ENCODE peak calls at places on chromosomes 16 and 17, in ten cellular contexts. T, P, B, F, A, W, K, L, X and H are unnamed samples.

GRCh38 chr16:56530872-56531271 is 11.0 kb upstream of the BBS2 start:
- DNase-seq in T (no peak), P (no peak), B (no peak), F (no peak), A (no peak), W (no peak), K (no peak), L (no peak), X (no peak), H (no peak)

GRCh38 chr17:2438823-2439222 is 38.0 kb upstream of the MNT start:
- DNase-seq in T (no peak), P (peak; percentile 50), B (peak; percentile 85), F (no peak), A (no peak), W (no peak), K (peak; percentile 88), L (no peak), X (no peak), H (no peak)

GRCh38 chr16:75376475-75376907 is 56.8 kb downstream of the CFDP1 start:
- DNase-seq in T (peak; percentile 88), P (no peak), B (no peak), F (no peak), A (no peak), W (no peak), K (no peak), L (no peak), X (no peak), H (no peak)

GRCh38 chr16:2776500-2777139 is 460 bp downstream of the ELOB start:
- DNase-seq in T (peak; percentile 34), P (peak; percentile 71), B (no peak), F (peak; percentile 64), A (peak; percentile 70), W (no peak), K (no peak), L (no peak), X (peak; percentile 72), H (no peak)

GRCh38 chr17:81480140-81480917 is 32.3 kb downstream of the ACTG1 start:
- DNase-seq in T (no peak), P (peak; percentile 72), B (peak; percentile 63), F (no peak), A (peak; percentile 54), W (no peak), K (peak; percentile 76), L (no peak), X (no peak), H (no peak)

GRCh38 chr16:30764086-30764485 is 2.0 kb downstream of the RNF40 start:
- DNase-seq in T (no peak), P (no peak), B (no peak), F (no peak), A (no peak), W (no peak), K (no peak), L (no peak), X (no peak), H (no peak)

GRCh38 chr16:86534779-86535605 is 20.0 kb downstream of the MTHFSD start:
- DNase-seq in T (no peak), P (no peak), B (peak; percentile 21), F (no peak), A (no peak), W (no peak), K (no peak), L (no peak), X (no peak), H (no peak)

GRCh38 chr17:72340836-72341235 is 220.0 kb downstream of the SOX9 start:
- DNase-seq in T (no peak), P (no peak), B (no peak), F (no peak), A (no peak), W (no peak), K (no peak), L (no peak), X (no peak), H (no peak)

GRCh38 chr16:46577988-46578579 is 43.1 kb downstream of the SHCBP1 start:
- DNase-seq in T (no peak), P (no peak), B (no peak), F (no peak), A (no peak), W (no peak), K (no peak), L (no peak), X (no peak), H (no peak)

GRCh38 chr16:46568472-46569230 is 52.5 kb downstream of the SHCBP1 start:
- DNase-seq in T (no peak), P (no peak), B (no peak), F (no peak), A (no peak), W (no peak), K (no peak), L (no peak), X (no peak), H (no peak)

GRCh38 chr16:46569231-46569735 is 51.9 kb downstream of the SHCBP1 start:
- DNase-seq in T (no peak), P (no peak), B (no peak), F (no peak), A (no peak), W (no peak), K (no peak), L (no peak), X (no peak), H (no peak)

GRCh38 chr16:46573834-46574159 is 47.4 kb downstream of the SHCBP1 start:
- DNase-seq in T (no peak), P (no peak), B (no peak), F (no peak), A (no peak), W (no peak), K (no peak), L (no peak), X (no peak), H (no peak)

GRCh38 chr16:46573008-46573833 is 48.0 kb downstream of the SHCBP1 start:
- DNase-seq in T (peak; percentile 77), P (peak; percentile 59), B (peak; percentile 55), F (no peak), A (peak; percentile 16), W (no peak), K (peak; percentile 52), L (no peak), X (no peak), H (peak; percentile 51)
- H3K4me3 ChIP-seq in T (no peak overlapping the region), P (no peak overlapping the region), B (no peak overlapping the region), F (no peak overlapping the region), A (no peak overlapping the region), W (no peak overlapping the region), K (no peak overlapping the region), L (no peak overlapping the region), X (no peak overlapping the region), H (peak overlapping the region; percentile 16)

GRCh38 chr16:49492090-49492801 is 118.6 kb downstream of the C16orf78 start:
- DNase-seq in T (peak; percentile 71), P (peak; percentile 39), B (no peak), F (peak; percentile 69), A (peak; percentile 86), W (no peak), K (no peak), L (no peak), X (peak; percentile 83), H (no peak)
- H3K9ac ChIP-seq in T (peak overlapping the region; percentile 50), P (no peak overlapping the region), B (no peak overlapping the region), F (no peak overlapping the region), A (no peak overlapping the region), W (no peak overlapping the region), K (no peak overlapping the region), L (no peak overlapping the region), X (no peak overlapping the region), H (peak overlapping the region; percentile 13)

GRCh38 chr17:75643033-75644017 is 10.1 kb downstream of the SMIM5 start:
- DNase-seq in T (peak; percentile 30), P (no peak), B (no peak), F (no peak), A (no peak), W (no peak), K (no peak), L (no peak), X (no peak), H (peak; percentile 42)

GRCh38 chr17:75645889-75646625 is 12.8 kb downstream of the SMIM5 start:
- DNase-seq in T (peak; percentile 86), P (no peak), B (no peak), F (no peak), A (no peak), W (no peak), K (no peak), L (peak; percentile 42), X (no peak), H (no peak)

GRCh38 chr17:75646626-75646968 is 13.4 kb downstream of the SMIM5 start:
- DNase-seq in T (no peak), P (no peak), B (no peak), F (no peak), A (no peak), W (no peak), K (no peak), L (no peak), X (no peak), H (no peak)

GRCh38 chr17:75647061-75647460 is 13.8 kb downstream of the SMIM5 start:
- DNase-seq in T (no peak), P (no peak), B (no peak), F (no peak), A (no peak), W (no peak), K (no peak), L (no peak), X (no peak), H (no peak)

DNA sequence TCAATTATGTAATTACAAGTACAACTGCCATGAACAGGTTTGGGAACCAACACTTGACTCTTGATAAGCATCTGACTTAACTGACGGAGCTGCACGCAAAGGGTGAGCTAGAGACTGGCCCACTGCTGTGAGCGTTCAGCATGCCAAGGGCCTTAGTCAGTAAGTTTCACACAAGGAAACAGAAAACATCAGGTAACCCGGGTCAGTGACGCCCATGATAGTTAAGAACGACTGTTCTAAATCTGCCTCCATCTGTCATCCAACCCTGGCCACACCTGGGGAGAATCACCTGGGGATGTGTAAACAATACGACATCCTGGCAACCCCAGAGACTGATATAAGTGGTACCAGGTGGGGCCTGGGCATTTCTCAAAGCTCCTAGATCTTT is 12.3 kb downstream of the SMIM5 start:
- DNase-seq in T (peak; percentile 90), P (no peak), B (no peak), F (no peak), A (no peak), W (no peak), K (no peak), L (no peak), X (no peak), H (no peak)
- H3K4me3 ChIP-seq in T (no peak overlapping the region), P (no peak overlapping the region), B (no peak overlapping the region), F (no peak overlapping the region), A (no peak overlapping the region), W (no peak overlapping the region), K (no peak overlapping the region), L (no peak overlapping the region), X (no peak overlapping the region), H (no peak overlapping the region)

DNA sequence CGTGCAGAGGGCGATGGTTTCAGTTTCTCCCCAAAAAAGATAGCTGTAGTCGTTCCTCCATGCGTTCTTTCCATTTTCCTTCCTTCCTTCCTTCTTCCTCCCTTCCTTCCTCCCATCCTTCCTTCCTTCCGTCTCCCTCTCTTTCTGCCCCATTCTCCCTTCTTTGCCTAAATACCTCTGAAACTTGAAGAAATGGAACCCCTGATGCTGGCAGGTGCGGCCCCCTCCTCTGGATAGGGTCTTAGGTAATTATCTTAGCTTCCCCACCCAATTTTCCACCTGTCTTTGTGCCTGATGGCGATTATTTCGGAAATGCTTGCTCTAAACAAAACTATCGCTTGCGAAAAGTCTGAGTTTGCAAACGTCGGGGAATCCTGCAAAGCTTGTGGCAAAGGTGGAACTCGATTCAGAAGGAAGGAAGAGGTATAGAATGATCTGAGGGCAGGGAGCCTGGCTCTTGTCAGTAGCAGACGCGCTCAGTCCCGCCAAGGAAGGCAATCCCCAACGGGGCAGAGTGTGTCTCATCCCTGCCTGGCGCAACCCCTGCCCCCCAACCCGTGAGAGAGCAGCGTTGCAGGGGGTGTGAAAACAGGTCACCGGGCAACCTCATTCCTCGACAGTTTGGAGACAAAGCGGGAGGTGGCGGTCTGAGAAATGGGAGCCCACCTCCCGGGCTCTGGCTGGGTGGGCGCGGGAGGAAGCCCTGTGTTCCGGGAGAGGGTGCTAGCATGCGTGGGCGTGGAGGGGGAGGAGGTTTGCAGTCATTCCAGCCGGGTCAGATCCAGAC is 2.9 kb upstream of the CBX8 start:
- DNase-seq in T (no peak), P (peak; percentile 42), B (no peak), F (no peak), A (no peak), W (peak; percentile 47), K (no peak), L (no peak), X (peak; percentile 48), H (no peak)
- H3K9ac ChIP-seq in T (no peak overlapping the region), P (no peak overlapping the region), B (no peak overlapping the region), F (peak overlapping the region; percentile 20), A (peak overlapping the region; percentile 83), W (peak overlapping the region; percentile 57), K (no peak overlapping the region), L (no peak overlapping the region), X (no peak overlapping the region), H (no peak overlapping the region)